ENCODE peak calls at places on chromosomes 1 and 21, in ten cellular contexts. One of them, this sample, is unnamed.

GRCh38 chr1:37475380-37476086 is 1.2 kb downstream of the ZC3H12A start:
- DNase-seq in NB4: peak; percentile 39
- DNase-seq in K562: peak; percentile 26
- DNase-seq in lower leg skin: no peak
- DNase-seq in body of pancreas: no peak
- DNase-seq in prostate gland: no peak
- DNase-seq in ovary: no peak
- DNase-seq in right lobe of liver: no peak
- DNase-seq in gastrocnemius medialis: peak; percentile 46
- DNase-seq in tibial nerve: no peak
- DNase-seq in this sample: no peak

GRCh38 chr1:169466259-169467230 is 19.2 kb downstream of the SLC19A2 start:
- DNase-seq in NB4: peak; percentile 50
- DNase-seq in K562: no peak
- DNase-seq in lower leg skin: no peak
- DNase-seq in body of pancreas: peak; percentile 56
- DNase-seq in prostate gland: no peak
- DNase-seq in ovary: no peak
- DNase-seq in right lobe of liver: no peak
- DNase-seq in gastrocnemius medialis: no peak
- DNase-seq in tibial nerve: no peak
- DNase-seq in this sample: no peak

GRCh38 chr1:68111804-68112436 is 61.5 kb upstream of the DIRAS3 start:
- DNase-seq in NB4: peak; percentile 32
- DNase-seq in K562: no peak
- DNase-seq in lower leg skin: peak; percentile 90
- DNase-seq in body of pancreas: peak; percentile 70
- DNase-seq in prostate gland: peak; percentile 32
- DNase-seq in ovary: peak; percentile 84
- DNase-seq in right lobe of liver: no peak
- DNase-seq in gastrocnemius medialis: peak; percentile 56
- DNase-seq in tibial nerve: peak; percentile 41
- DNase-seq in this sample: peak; percentile 58

GRCh38 chr1:18649713-18650370 is 19.2 kb downstream of the PAX7 start:
- DNase-seq in NB4: no peak
- DNase-seq in K562: no peak
- DNase-seq in lower leg skin: no peak
- DNase-seq in body of pancreas: no peak
- DNase-seq in prostate gland: no peak
- DNase-seq in ovary: no peak
- DNase-seq in right lobe of liver: no peak
- DNase-seq in gastrocnemius medialis: no peak
- DNase-seq in tibial nerve: no peak
- DNase-seq in this sample: no peak

GRCh38 chr1:41572224-41572623 is 87.7 kb upstream of the EDN2 start:
- DNase-seq in NB4: no peak
- DNase-seq in K562: no peak
- DNase-seq in lower leg skin: peak; percentile 69
- DNase-seq in body of pancreas: no peak
- DNase-seq in prostate gland: no peak
- DNase-seq in ovary: no peak
- DNase-seq in right lobe of liver: no peak
- DNase-seq in gastrocnemius medialis: no peak
- DNase-seq in tibial nerve: no peak
- DNase-seq in this sample: peak; percentile 16

GRCh38 chr21:36706951-36707762 is 8.2 kb downstream of the SIM2 start:
- DNase-seq in NB4: no peak
- DNase-seq in K562: no peak
- DNase-seq in lower leg skin: peak; percentile 78
- DNase-seq in body of pancreas: no peak
- DNase-seq in prostate gland: no peak
- DNase-seq in ovary: no peak
- DNase-seq in right lobe of liver: no peak
- DNase-seq in gastrocnemius medialis: no peak
- DNase-seq in tibial nerve: no peak
- DNase-seq in this sample: no peak

GRCh38 chr1:228337031-228337564 is 69.5 kb downstream of the TRIM11 start:
- DNase-seq in NB4: no peak
- DNase-seq in K562: no peak
- DNase-seq in lower leg skin: peak; percentile 77
- DNase-seq in body of pancreas: no peak
- DNase-seq in prostate gland: no peak
- DNase-seq in ovary: peak; percentile 6
- DNase-seq in right lobe of liver: peak; percentile 4
- DNase-seq in gastrocnemius medialis: no peak
- DNase-seq in tibial nerve: no peak
- DNase-seq in this sample: no peak

GRCh38 chr21:35649186-35649585 is 411.1 kb downstream of the SETD4 start:
- DNase-seq in NB4: no peak
- DNase-seq in K562: no peak
- DNase-seq in lower leg skin: no peak
- DNase-seq in body of pancreas: no peak
- DNase-seq in prostate gland: no peak
- DNase-seq in ovary: no peak
- DNase-seq in right lobe of liver: no peak
- DNase-seq in gastrocnemius medialis: no peak
- DNase-seq in tibial nerve: no peak
- DNase-seq in this sample: no peak

GRCh38 chr1:154327466-154328317 is 2.4 kb downstream of the ATP8B2 start:
- DNase-seq in NB4: peak; percentile 26
- DNase-seq in K562: no peak
- DNase-seq in lower leg skin: peak; percentile 84
- DNase-seq in body of pancreas: no peak
- DNase-seq in prostate gland: no peak
- DNase-seq in ovary: no peak
- DNase-seq in right lobe of liver: no peak
- DNase-seq in gastrocnemius medialis: no peak
- DNase-seq in tibial nerve: no peak
- DNase-seq in this sample: peak; percentile 44
- H3K4me3 ChIP-seq in NB4: no peak overlapping the region
- H3K4me3 ChIP-seq in K562: no peak overlapping the region
- H3K4me3 ChIP-seq in lower leg skin: no peak overlapping the region
- H3K4me3 ChIP-seq in body of pancreas: no peak overlapping the region
- H3K4me3 ChIP-seq in prostate gland: peak overlapping the region; percentile 47
- H3K4me3 ChIP-seq in ovary: peak overlapping the region; percentile 32
- H3K4me3 ChIP-seq in right lobe of liver: peak overlapping the region; percentile 45
- H3K4me3 ChIP-seq in gastrocnemius medialis: peak overlapping the region; percentile 43
- H3K4me3 ChIP-seq in tibial nerve: peak overlapping the region; percentile 95
- H3K4me3 ChIP-seq in this sample: peak overlapping the region; percentile 52

GRCh38 chr1:2557146-2558029 is 1.2 kb downstream of the TNFRSF14 start:
- DNase-seq in NB4: no peak
- DNase-seq in K562: no peak
- DNase-seq in lower leg skin: peak; percentile 87
- DNase-seq in body of pancreas: no peak
- DNase-seq in prostate gland: peak; percentile 49
- DNase-seq in ovary: no peak
- DNase-seq in right lobe of liver: peak; percentile 63
- DNase-seq in gastrocnemius medialis: no peak
- DNase-seq in tibial nerve: no peak
- DNase-seq in this sample: peak; percentile 75

GRCh38 chr1:2554621-2555387 is 1.4 kb upstream of the TNFRSF14 start:
- DNase-seq in NB4: peak; percentile 65
- DNase-seq in K562: peak; percentile 48
- DNase-seq in lower leg skin: no peak
- DNase-seq in body of pancreas: no peak
- DNase-seq in prostate gland: no peak
- DNase-seq in ovary: no peak
- DNase-seq in right lobe of liver: no peak
- DNase-seq in gastrocnemius medialis: no peak
- DNase-seq in tibial nerve: no peak
- DNase-seq in this sample: no peak

GRCh38 chr1:2553871-2554620 is 2.1 kb upstream of the TNFRSF14 start:
- DNase-seq in NB4: no peak
- DNase-seq in K562: no peak
- DNase-seq in lower leg skin: no peak
- DNase-seq in body of pancreas: no peak
- DNase-seq in prostate gland: no peak
- DNase-seq in ovary: no peak
- DNase-seq in right lobe of liver: no peak
- DNase-seq in gastrocnemius medialis: no peak
- DNase-seq in tibial nerve: no peak
- DNase-seq in this sample: no peak

GRCh38 chr1:2556277-2557145 is at the start of gene TNFRSF14:
- DNase-seq in NB4: peak; percentile 79
- DNase-seq in K562: peak; percentile 74
- DNase-seq in lower leg skin: peak; percentile 94
- DNase-seq in body of pancreas: peak; percentile 61
- DNase-seq in prostate gland: peak; percentile 55
- DNase-seq in ovary: peak; percentile 61
- DNase-seq in right lobe of liver: peak; percentile 73
- DNase-seq in gastrocnemius medialis: peak; percentile 35
- DNase-seq in tibial nerve: no peak
- DNase-seq in this sample: peak; percentile 74

DNA sequence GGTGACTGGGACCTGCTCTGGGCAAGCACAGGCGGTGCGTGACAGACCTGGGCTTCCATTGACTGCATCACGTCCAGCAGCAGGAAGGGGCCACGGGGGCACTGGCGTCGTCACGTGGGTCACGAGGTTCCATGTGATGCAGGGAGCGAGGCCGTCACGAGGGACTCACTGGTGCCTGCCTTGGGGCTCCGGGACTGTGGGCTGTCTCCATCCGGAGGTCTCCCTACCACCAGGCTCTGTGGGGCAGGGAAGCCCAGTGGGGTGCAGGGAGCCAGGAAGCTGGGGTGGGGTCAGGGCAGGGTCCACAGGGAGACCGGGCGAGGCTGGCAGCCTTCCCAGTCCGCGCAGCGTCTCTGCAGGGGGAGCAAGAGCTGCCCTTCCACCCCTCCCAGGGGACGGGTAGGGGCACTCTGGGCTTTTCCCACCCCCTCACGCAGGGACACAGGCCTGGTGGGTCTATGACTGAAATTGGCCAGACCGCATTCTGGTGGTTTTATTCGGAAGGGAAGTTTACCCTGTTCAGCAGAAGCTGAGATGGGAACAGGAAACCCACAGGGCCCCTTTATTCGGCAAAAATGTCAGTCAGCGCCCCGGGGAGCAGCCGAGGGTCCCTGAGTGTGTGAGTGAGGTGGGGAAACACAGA is 416 bp upstream of the TNFRSF14 start:
- DNase-seq in NB4: peak; percentile 95
- DNase-seq in K562: no peak
- DNase-seq in lower leg skin: peak; percentile 99
- DNase-seq in body of pancreas: peak; percentile 83
- DNase-seq in prostate gland: peak; percentile 65
- DNase-seq in ovary: peak; percentile 89
- DNase-seq in right lobe of liver: peak; percentile 90
- DNase-seq in gastrocnemius medialis: peak; percentile 75
- DNase-seq in tibial nerve: peak; percentile 86
- DNase-seq in this sample: peak; percentile 82
- TF ChIP-seq POLR2A in NB4: peak; percentile 16
- TF ChIP-seq POLR2A in K562: no peak
- TF ChIP-seq POLR2A in lower leg skin: no peak
- TF ChIP-seq POLR2A in body of pancreas: peak; percentile 44
- TF ChIP-seq POLR2A in prostate gland: peak; percentile 73
- TF ChIP-seq POLR2A in ovary: peak; percentile 78
- TF ChIP-seq POLR2A in right lobe of liver: peak; percentile 72
- TF ChIP-seq POLR2A in gastrocnemius medialis: peak; percentile 46
- TF ChIP-seq POLR2A in tibial nerve: peak; percentile 74
- TF ChIP-seq POLR2A in this sample: no peak

DNA sequence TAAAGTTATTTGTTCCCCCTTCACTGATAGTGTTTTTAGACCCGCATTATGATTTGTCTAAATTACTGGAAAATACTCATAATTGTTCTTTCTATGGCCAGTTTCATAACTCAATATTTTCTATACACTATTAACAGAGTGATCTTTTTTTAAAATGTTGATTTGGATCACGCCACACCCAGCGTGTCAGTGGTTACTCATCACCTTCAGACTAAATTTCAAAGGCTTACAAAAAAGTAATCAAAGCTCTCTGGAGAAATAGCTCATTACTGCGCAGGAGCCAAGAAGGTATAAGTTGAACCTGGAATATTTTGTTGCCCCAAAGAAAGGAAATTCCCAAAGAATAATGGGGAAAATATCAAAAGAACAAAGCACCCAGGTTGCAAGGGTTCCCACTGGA is 104.9 kb downstream of the EVI5 start:
- DNase-seq in NB4: no peak
- DNase-seq in K562: no peak
- DNase-seq in lower leg skin: no peak
- DNase-seq in body of pancreas: no peak
- DNase-seq in prostate gland: no peak
- DNase-seq in ovary: no peak
- DNase-seq in right lobe of liver: no peak
- DNase-seq in gastrocnemius medialis: no peak
- DNase-seq in tibial nerve: no peak
- DNase-seq in this sample: no peak
- H3K4me3 ChIP-seq in NB4: no peak overlapping the region
- H3K4me3 ChIP-seq in K562: no peak overlapping the region
- H3K4me3 ChIP-seq in lower leg skin: no peak overlapping the region
- H3K4me3 ChIP-seq in body of pancreas: no peak overlapping the region
- H3K4me3 ChIP-seq in prostate gland: no peak overlapping the region
- H3K4me3 ChIP-seq in ovary: no peak overlapping the region
- H3K4me3 ChIP-seq in right lobe of liver: no peak overlapping the region
- H3K4me3 ChIP-seq in gastrocnemius medialis: no peak overlapping the region
- H3K4me3 ChIP-seq in tibial nerve: no peak overlapping the region
- H3K4me3 ChIP-seq in this sample: no peak overlapping the region

GRCh38 chr1:156075158-156075557 is 7.1 kb downstream of the MEX3A start:
- DNase-seq in NB4: peak; percentile 38
- DNase-seq in K562: no peak
- DNase-seq in lower leg skin: no peak
- DNase-seq in body of pancreas: no peak
- DNase-seq in prostate gland: no peak
- DNase-seq in ovary: no peak
- DNase-seq in right lobe of liver: no peak
- DNase-seq in gastrocnemius medialis: no peak
- DNase-seq in tibial nerve: no peak
- DNase-seq in this sample: no peak

GRCh38 chr1:156078728-156079127 is 3.5 kb downstream of the MEX3A start:
- DNase-seq in NB4: no peak
- DNase-seq in K562: no peak
- DNase-seq in lower leg skin: no peak
- DNase-seq in body of pancreas: no peak
- DNase-seq in prostate gland: no peak
- DNase-seq in ovary: no peak
- DNase-seq in right lobe of liver: no peak
- DNase-seq in gastrocnemius medialis: no peak
- DNase-seq in tibial nerve: no peak
- DNase-seq in this sample: no peak

GRCh38 chr1:156075775-156076204 is 6.5 kb downstream of the MEX3A start:
- DNase-seq in NB4: no peak
- DNase-seq in K562: no peak
- DNase-seq in lower leg skin: no peak
- DNase-seq in body of pancreas: no peak
- DNase-seq in prostate gland: no peak
- DNase-seq in ovary: no peak
- DNase-seq in right lobe of liver: no peak
- DNase-seq in gastrocnemius medialis: no peak
- DNase-seq in tibial nerve: no peak
- DNase-seq in this sample: no peak

GRCh38 chr1:156077430-156077760 is 4.9 kb downstream of the MEX3A start:
- DNase-seq in NB4: no peak
- DNase-seq in K562: no peak
- DNase-seq in lower leg skin: no peak
- DNase-seq in body of pancreas: no peak
- DNase-seq in prostate gland: no peak
- DNase-seq in ovary: no peak
- DNase-seq in right lobe of liver: no peak
- DNase-seq in gastrocnemius medialis: no peak
- DNase-seq in tibial nerve: no peak
- DNase-seq in this sample: no peak

DNA sequence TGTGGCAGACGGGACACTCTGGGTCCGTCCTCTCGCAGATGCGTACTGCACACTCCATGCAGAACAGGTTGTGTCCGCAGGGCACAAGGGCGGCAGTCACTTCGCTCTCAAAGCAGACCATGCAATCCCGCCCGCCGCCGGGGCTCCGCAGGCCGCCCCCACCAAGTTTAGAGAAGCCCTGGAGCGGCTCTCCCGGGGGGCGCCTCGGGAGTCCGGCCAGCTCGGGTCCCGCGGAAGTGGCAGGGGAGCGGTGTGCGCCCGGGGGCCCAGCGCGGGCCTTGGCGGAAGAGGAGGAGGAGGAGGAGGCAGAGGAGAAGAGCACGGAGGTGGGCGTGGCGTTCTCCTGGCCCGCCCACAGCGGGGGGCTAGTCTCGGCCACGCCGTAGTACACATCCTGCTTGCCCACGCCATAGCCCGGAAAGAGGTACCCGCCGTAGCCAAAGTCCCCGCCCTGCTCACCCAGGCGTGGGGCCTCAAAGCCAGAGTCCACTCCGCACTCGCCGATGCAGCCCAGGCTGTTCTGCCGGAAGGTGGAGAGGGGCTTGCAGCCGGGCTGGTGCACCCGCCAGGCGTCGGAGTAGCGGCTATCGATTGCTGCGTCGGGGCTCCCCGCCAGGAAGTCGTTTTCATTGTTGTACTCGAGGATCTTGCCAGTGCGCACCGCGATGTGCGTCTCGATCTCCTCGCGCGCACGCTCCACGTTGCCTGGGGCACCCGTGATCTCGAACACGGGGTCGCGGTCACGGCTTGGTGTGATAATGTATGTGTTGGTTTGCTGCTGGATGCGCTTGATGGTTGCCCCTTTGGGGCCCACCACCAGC is 5.4 kb downstream of the MEX3A start:
- DNase-seq in NB4: no peak
- DNase-seq in K562: no peak
- DNase-seq in lower leg skin: no peak
- DNase-seq in body of pancreas: peak; percentile 38
- DNase-seq in prostate gland: no peak
- DNase-seq in ovary: no peak
- DNase-seq in right lobe of liver: peak; percentile 86
- DNase-seq in gastrocnemius medialis: no peak
- DNase-seq in tibial nerve: no peak
- DNase-seq in this sample: no peak
- TF ChIP-seq POLR2A in NB4: no peak
- TF ChIP-seq POLR2A in K562: no peak
- TF ChIP-seq POLR2A in lower leg skin: no peak
- TF ChIP-seq POLR2A in body of pancreas: peak; percentile 49
- TF ChIP-seq POLR2A in prostate gland: no peak
- TF ChIP-seq POLR2A in ovary: no peak
- TF ChIP-seq POLR2A in right lobe of liver: peak; percentile 91
- TF ChIP-seq POLR2A in gastrocnemius medialis: no peak
- TF ChIP-seq POLR2A in tibial nerve: no peak
- TF ChIP-seq POLR2A in this sample: no peak

This sample was measured in stomach.